ENCODE peak calls at places on chromosomes 12 and 14, in six cellular contexts. L, X, R, E, U and Q are unnamed samples.

GRCh38 chr14:36365766-36366165 is 45.3 kb upstream of the MBIP start:
- DNase-seq in L (peak; percentile 97), X (no peak), R (no peak), E (no peak), U (no peak), Q (no peak)

GRCh38 chr12:94779520-94779919 is 129.2 kb upstream of the TMCC3 start:
- DNase-seq in L (no peak), X (no peak), R (no peak), E (peak; percentile 20), U (no peak), Q (no peak)

GRCh38 chr12:93757792-93758694 is 80.9 kb downstream of the CRADD start:
- DNase-seq in L (no peak), X (no peak), R (no peak), E (no peak), U (no peak), Q (no peak)

GRCh38 chr14:76698191-76698590 is 63.1 kb upstream of the VASH1 start:
- DNase-seq in L (no peak), X (no peak), R (no peak), E (no peak), U (no peak), Q (no peak)

GRCh38 chr12:70314145-70314544 is 51.9 kb upstream of the KCNMB4 start:
- DNase-seq in L (no peak), X (no peak), R (no peak), E (no peak), U (no peak), Q (no peak)

GRCh38 chr12:22083167-22083566 is 37.1 kb downstream of the CMAS start:
- DNase-seq in L (no peak), X (no peak), R (no peak), E (no peak), U (no peak), Q (no peak)

GRCh38 chr14:23097786-23098185 is 2.5 kb downstream of the C14orf119 start:
- DNase-seq in L (no peak), X (no peak), R (no peak), E (no peak), U (no peak), Q (no peak)

GRCh38 chr14:103562135-103562384 is 397 bp downstream of the BAG5 start:
- DNase-seq in L (no peak), X (peak; percentile 35), R (no peak), E (peak; percentile 19), U (no peak), Q (no peak)

GRCh38 chr12:81542065-81542464 is 217.1 kb downstream of the PPFIA2 start:
- DNase-seq in L (no peak), X (no peak), R (no peak), E (no peak), U (no peak), Q (no peak)

GRCh38 chr14:97536421-97536820 is 739.2 kb downstream of the VRK1 start:
- DNase-seq in L (no peak), X (no peak), R (no peak), E (no peak), U (no peak), Q (no peak)

GRCh38 chr12:24596768-24597388 is 352.0 kb downstream of the BCAT1 start:
- DNase-seq in L (no peak), X (no peak), R (no peak), E (no peak), U (no peak), Q (no peak)

GRCh38 chr12:56157201-56158028 is 744 bp upstream of the MYL6 start:
- DNase-seq in L (peak; percentile 74), X (peak; percentile 81), R (peak; percentile 78), E (peak; percentile 64), U (peak; percentile 18), Q (peak; percentile 44)

GRCh38 chr12:93972411-93973208 is 175.8 kb upstream of the PLXNC1 start:
- DNase-seq in L (no peak), X (no peak), R (no peak), E (no peak), U (no peak), Q (no peak)

GRCh38 chr14:62445570-62445969 is 599.7 kb downstream of the KCNH5 start:
- DNase-seq in L (no peak), X (no peak), R (no peak), E (no peak), U (no peak), Q (no peak)

GRCh38 chr12:1356285-1356684 is 238.1 kb downstream of the FBXL14 start:
- DNase-seq in L (no peak), X (no peak), R (no peak), E (no peak), U (no peak), Q (no peak)

GRCh38 chr12:124497039-124497438 is 70.4 kb downstream of the NCOR2 start:
- DNase-seq in L (no peak), X (no peak), R (no peak), E (no peak), U (no peak), Q (no peak)

GRCh38 chr14:42224053-42224888 is 617.6 kb downstream of the LRFN5 start:
- DNase-seq in L (peak; percentile 44), X (peak; percentile 42), R (peak; percentile 63), E (no peak), U (no peak), Q (no peak)

GRCh38 chr12:48750769-48751356 is 34.4 kb upstream of the CCNT1 start:
- DNase-seq in L (no peak), X (no peak), R (no peak), E (no peak), U (no peak), Q (peak; percentile 3)

GRCh38 chr12:2457215-2458112 is 337.3 kb upstream of the FKBP4 start:
- DNase-seq in L (no peak), X (no peak), R (no peak), E (no peak), U (no peak), Q (no peak)

GRCh38 chr12:29611906-29612305 is 114.4 kb upstream of the OVCH1 start:
- DNase-seq in L (no peak), X (no peak), R (no peak), E (no peak), U (no peak), Q (no peak)

GRCh38 chr12:125314051-125314882 is 249.0 kb downstream of the AACS start:
- DNase-seq in L (no peak), X (no peak), R (no peak), E (no peak), U (no peak), Q (no peak)

GRCh38 chr14:63200035-63200740 is 4.1 kb upstream of the RHOJ start:
- DNase-seq in L (no peak), X (no peak), R (no peak), E (no peak), U (no peak), Q (no peak)

GRCh38 chr12:104063712-104064030 is 660 bp upstream of the HCFC2 start:
- DNase-seq in L (no peak), X (no peak), R (peak; percentile 32), E (no peak), U (no peak), Q (no peak)

GRCh38 chr14:77219591-77219990 is 38.0 kb downstream of the TMEM63C start:
- DNase-seq in L (no peak), X (no peak), R (no peak), E (no peak), U (no peak), Q (no peak)

GRCh38 chr14:77562681-77563080 is 53.8 kb downstream of the SPTLC2 start:
- DNase-seq in L (no peak), X (no peak), R (no peak), E (no peak), U (no peak), Q (no peak)

GRCh38 chr12:106601548-106601947 is 18.7 kb downstream of the RFX4 start:
- DNase-seq in L (no peak), X (no peak), R (no peak), E (no peak), U (no peak), Q (no peak)

GRCh38 chr12:54341901-54342300 is 17.0 kb downstream of the COPZ1 start:
- DNase-seq in L (no peak), X (no peak), R (no peak), E (no peak), U (no peak), Q (no peak)

GRCh38 chr14:55388160-55388559 is 23.5 kb downstream of the ATG14 start:
- DNase-seq in L (no peak), X (no peak), R (no peak), E (no peak), U (no peak), Q (no peak)

GRCh38 chr12:96049096-96049495 is 13.7 kb upstream of the LTA4H start:
- DNase-seq in L (no peak), X (no peak), R (no peak), E (no peak), U (no peak), Q (no peak)

GRCh38 chr12:66345212-66345611 is 42.9 kb downstream of the HELB start:
- DNase-seq in L (no peak), X (no peak), R (no peak), E (no peak), U (no peak), Q (no peak)

GRCh38 chr14:70782361-70782760 is 27.0 kb downstream of the MAP3K9 start:
- DNase-seq in L (peak; percentile 92), X (no peak), R (no peak), E (no peak), U (no peak), Q (peak; percentile 59)

GRCh38 chr12:41531147-41531829 is 343.2 kb downstream of the PDZRN4 start:
- DNase-seq in L (no peak), X (peak; percentile 48), R (peak; percentile 49), E (no peak), U (no peak), Q (no peak)

GRCh38 chr12:117118838-117119591 is 19.8 kb upstream of the TESC start:
- DNase-seq in L (no peak), X (no peak), R (no peak), E (no peak), U (no peak), Q (no peak)

GRCh38 chr14:68088463-68088862 is 268.9 kb downstream of the RAD51B start:
- DNase-seq in L (peak; percentile 33), X (no peak), R (no peak), E (no peak), U (no peak), Q (no peak)

GRCh38 chr12:131223171-131223761 is 269.6 kb downstream of the ADGRD1 start:
- DNase-seq in L (no peak), X (no peak), R (no peak), E (no peak), U (no peak), Q (no peak)

GRCh38 chr12:90816353-90817089 is 138.5 kb downstream of the CCER1 start:
- DNase-seq in L (no peak), X (no peak), R (no peak), E (peak; percentile 60), U (no peak), Q (no peak)

GRCh38 chr14:32403688-32404087 is 74.6 kb downstream of the AKAP6 start:
- DNase-seq in L (no peak), X (no peak), R (no peak), E (no peak), U (no peak), Q (no peak)

GRCh38 chr14:52071675-52072074 is 2.8 kb upstream of the NID2 start:
- DNase-seq in L (no peak), X (no peak), R (no peak), E (no peak), U (no peak), Q (no peak)